ENCODE peak calls at places on chromosomes 16 and 17, in ten cellular contexts. A is breast epithelium; F is upper lobe of right lung; Z is H9; P is effector memory CD4-positive, alpha-beta T cell; B is lung; M is IMR-90; C is naive thymus-derived CD4-positive, alpha-beta T cell; T is foreskin keratinocyte; Q is neural progenitor cell. L is an unnamed sample.
A peak's percentile ranks its signal among the peaks of the same experiment; 100 is the strongest.

GRCh38 chr16:4468972-4469371 is 5.5 kb downstream of the NMRAL1 start:
- DNase-seq in A (no peak), F (no peak), Z (no peak), P (no peak), B (no peak), M (no peak), C (no peak), T (no peak), Q (no peak), L (no peak)

GRCh38 chr17:45302649-45303173 is 14.1 kb downstream of the MAP3K14 start:
- DNase-seq in A (no peak), F (no peak), Z (no peak), P (no peak), B (no peak), M (peak; percentile 76), C (no peak), T (no peak), Q (no peak), L (no peak)

GRCh38 chr17:77479817-77480508 is 339.2 kb downstream of the SEC14L1 start:
- DNase-seq in A (no peak), F (no peak), Z (no peak), P (no peak), B (no peak), M (peak; percentile 34), C (no peak), T (no peak), Q (peak; percentile 56), L (no peak)

GRCh38 chr16:31071861-31072260 is 2.2 kb downstream of the ZNF668 start:
- DNase-seq in A (no peak), F (no peak), Z (no peak), P (no peak), B (no peak), M (peak; percentile 94), C (no peak), T (no peak), Q (peak; percentile 28), L (no peak)

GRCh38 chr16:69321080-69321479 is 9.3 kb downstream of the PDF start:
- DNase-seq in A (no peak), F (no peak), Z (no peak), P (no peak), B (no peak), M (no peak), C (no peak), T (no peak), Q (no peak), L (no peak)

GRCh38 chr17:81365601-81366585 is 29.4 kb upstream of the BAHCC1 start:
- DNase-seq in A (peak; percentile 93), F (peak; percentile 93), Z (peak; percentile 29), P (no peak), B (peak; percentile 89), M (peak; percentile 81), C (no peak), T (peak; percentile 72), Q (no peak), L (peak; percentile 64)

GRCh38 chr17:7716901-7717755 is at the start of gene DNAH2:
- DNase-seq in A (peak; percentile 83), F (peak; percentile 87), Z (peak; percentile 98), P (no peak), B (peak; percentile 85), M (peak; percentile 90), C (peak; percentile 63), T (peak; percentile 85), Q (peak; percentile 98), L (no peak)

GRCh38 chr16:75022567-75022966 is 23.7 kb downstream of the ZNRF1 start:
- DNase-seq in A (no peak), F (no peak), Z (no peak), P (no peak), B (no peak), M (no peak), C (no peak), T (no peak), Q (no peak), L (no peak)

GRCh38 chr17:77286641-77287431 is 146.1 kb downstream of the SEC14L1 start:
- DNase-seq in A (peak; percentile 92), F (peak; percentile 85), Z (no peak), P (no peak), B (peak; percentile 63), M (peak; percentile 18), C (no peak), T (peak; percentile 94), Q (no peak), L (no peak)

GRCh38 chr16:11580451-11581086 is 6.2 kb downstream of the LITAF start:
- DNase-seq in A (no peak), F (peak; percentile 19), Z (no peak), P (no peak), B (no peak), M (no peak), C (no peak), T (no peak), Q (no peak), L (no peak)

GRCh38 chr16:85715169-85716015 is 26.6 kb upstream of the GINS2 start:
- DNase-seq in A (peak; percentile 69), F (no peak), Z (peak; percentile 61), P (no peak), B (no peak), M (peak; percentile 39), C (no peak), T (peak; percentile 65), Q (peak; percentile 63), L (no peak)

GRCh38 chr16:3952342-3953131 is 72.0 kb upstream of the CREBBP start:
- DNase-seq in A (no peak), F (peak; percentile 48), Z (peak; percentile 60), P (no peak), B (no peak), M (no peak), C (no peak), T (no peak), Q (peak; percentile 53), L (no peak)

GRCh38 chr17:74773871-74774286 is 2.3 kb downstream of the NAT9 start:
- DNase-seq in A (no peak), F (no peak), Z (no peak), P (no peak), B (no peak), M (peak; percentile 55), C (no peak), T (no peak), Q (no peak), L (no peak)

GRCh38 chr17:42132941-42133340 is 10.3 kb downstream of the HSPB9 start:
- DNase-seq in A (peak; percentile 75), F (peak; percentile 89), Z (no peak), P (no peak), B (peak; percentile 85), M (peak; percentile 81), C (peak; percentile 37), T (no peak), Q (no peak), L (no peak)

GRCh38 chr17:81577278-81578000 is 25.3 kb upstream of the FAAP100 start:
- DNase-seq in A (no peak), F (no peak), Z (peak; percentile 25), P (no peak), B (peak; percentile 49), M (no peak), C (no peak), T (no peak), Q (no peak), L (no peak)

GRCh38 chr17:60641810-60642220 is 35.8 kb upstream of the BCAS3 start:
- DNase-seq in A (no peak), F (no peak), Z (peak; percentile 79), P (no peak), B (peak; percentile 68), M (peak; percentile 85), C (peak; percentile 31), T (peak; percentile 32), Q (peak; percentile 78), L (no peak)

GRCh38 chr17:82228842-82229685 is at the start of gene SLC16A3:
- DNase-seq in A (no peak), F (peak; percentile 90), Z (no peak), P (peak; percentile 43), B (no peak), M (peak; percentile 75), C (peak; percentile 82), T (no peak), Q (peak; percentile 91), L (no peak)

GRCh38 chr16:53219795-53220194 is 165.0 kb downstream of the CHD9 start:
- DNase-seq in A (no peak), F (no peak), Z (no peak), P (no peak), B (no peak), M (peak; percentile 69), C (no peak), T (peak; percentile 36), Q (no peak), L (no peak)

GRCh38 chr16:19672378-19672777 is 45.6 kb downstream of the KNOP1 start:
- DNase-seq in A (no peak), F (no peak), Z (no peak), P (no peak), B (no peak), M (peak; percentile 39), C (no peak), T (no peak), Q (no peak), L (no peak)

GRCh38 chr16:19664166-19664565 is 53.9 kb downstream of the KNOP1 start:
- DNase-seq in A (no peak), F (no peak), Z (no peak), P (no peak), B (no peak), M (no peak), C (no peak), T (no peak), Q (no peak), L (no peak)

GRCh38 chr16:19662351-19662750 is 55.7 kb downstream of the KNOP1 start:
- DNase-seq in A (no peak), F (no peak), Z (no peak), P (no peak), B (no peak), M (no peak), C (no peak), T (no peak), Q (no peak), L (no peak)

GRCh38 chr16:19666451-19666850 is 51.6 kb downstream of the KNOP1 start:
- DNase-seq in A (no peak), F (no peak), Z (no peak), P (no peak), B (no peak), M (no peak), C (no peak), T (no peak), Q (no peak), L (peak; percentile 28)
- H3K27ac ChIP-seq in A (no peak overlapping the region), F (no peak overlapping the region), Z (no peak overlapping the region), P (no peak overlapping the region), B (no peak overlapping the region), M (no peak overlapping the region), C (no peak overlapping the region), T (no peak overlapping the region), Q (no peak overlapping the region), L (peak overlapping the region; percentile 75)

GRCh38 chr16:89537549-89537925 is 22.9 kb upstream of the RPL13 start:
- DNase-seq in A (no peak), F (no peak), Z (no peak), P (no peak), B (no peak), M (no peak), C (no peak), T (no peak), Q (no peak), L (no peak)
- H3K27ac ChIP-seq in A (no peak overlapping the region), F (no peak overlapping the region), Z (no peak overlapping the region), P (no peak overlapping the region), B (no peak overlapping the region), M (no peak overlapping the region), C (no peak overlapping the region), T (no peak overlapping the region), Q (no peak overlapping the region), L (peak overlapping the region; percentile 91)

GRCh38 chr17:40337351-40337750 is 27.2 kb downstream of the GJD3 start:
- DNase-seq in A (no peak), F (no peak), Z (no peak), P (no peak), B (no peak), M (no peak), C (no peak), T (no peak), Q (no peak), L (no peak)
- H3K27ac ChIP-seq in A (peak overlapping the region; percentile 29), F (peak overlapping the region; percentile 30), Z (no peak overlapping the region), P (peak overlapping the region; percentile 31), B (peak overlapping the region; percentile 72), M (no peak overlapping the region), C (peak overlapping the region; percentile 43), T (no peak overlapping the region), Q (no peak overlapping the region), L (no peak overlapping the region)

GRCh38 chr17:68356949-68357455 is 65.7 kb downstream of the ARSG start:
- DNase-seq in A (no peak), F (no peak), Z (no peak), P (no peak), B (no peak), M (no peak), C (no peak), T (no peak), Q (no peak), L (no peak)
- H3K27ac ChIP-seq in A (no peak overlapping the region), F (no peak overlapping the region), Z (no peak overlapping the region), P (no peak overlapping the region), B (no peak overlapping the region), M (no peak overlapping the region), C (peak overlapping the region; percentile 24), T (no peak overlapping the region), Q (no peak overlapping the region), L (no peak overlapping the region)

L was measured in substantia nigra.